ENCODE peak calls at places on chromosome 21, in nine cellular contexts. U is activated T-cell treated with anti-CD3 and anti-CD28 coated beads, Interleukin-2, amount 50 U/mL, for 24 hours; E is activated CD8-positive, alpha-beta T cell treated with anti-CD3 and anti-CD28 coated beads for 36 hours; M is ureter; S is GM13976; G is natural killer cell; Z is HepG2; H is GDM1; T is mucosa of descending colon. R is an unnamed sample.

GRCh38 chr21:43291347-43291950 is 122.6 kb downstream of the CRYAA start:
- DNase-seq in U (no peak), Z (no peak), S (no peak), H (no peak), G (no peak), T (no peak), E (no peak), M (no peak), R (no peak)

GRCh38 chr21:16079830-16080229 is 350.0 kb downstream of the USP25 start:
- DNase-seq in G (no peak), Z (peak; percentile 72), M (no peak), H (no peak), E (no peak), S (no peak), T (no peak), U (no peak), R (no peak)

GRCh38 chr21:46457801-46458314 is 833 bp upstream of the DIP2A start:
- DNase-seq in G (no peak), T (no peak), E (peak; percentile 53), M (peak; percentile 49), H (peak; percentile 44), Z (peak; percentile 21), U (no peak), S (no peak), R (peak; percentile 59)

GRCh38 chr21:29117372-29117955 is 13.0 kb upstream of the MAP3K7CL start:
- DNase-seq in E (no peak), G (no peak), U (no peak), M (no peak), Z (no peak), S (peak; percentile 42), H (no peak), T (no peak), R (no peak)

GRCh38 chr21:26513212-26513611 is 59.9 kb downstream of the CYYR1 start:
- DNase-seq in E (no peak), T (no peak), U (no peak), M (no peak), G (no peak), Z (no peak), S (no peak), H (no peak), R (peak; percentile 74)

GRCh38 chr21:45405819-45406762 is 1.1 kb downstream of the COL18A1 start:
- DNase-seq in H (no peak), T (no peak), G (no peak), M (no peak), U (peak; percentile 61), S (no peak), Z (peak; percentile 45), E (peak; percentile 18), R (peak; percentile 84)

GRCh38 chr21:44332383-44332782 is 6.8 kb downstream of the CFAP410 start:
- DNase-seq in T (no peak), M (no peak), S (no peak), H (no peak), Z (no peak), U (no peak), G (no peak), E (no peak), R (no peak)

GRCh38 chr21:45067462-45068285 is 6.7 kb upstream of the ADARB1 start:
- DNase-seq in M (no peak), U (no peak), E (no peak), S (no peak), G (no peak), T (no peak), H (no peak), Z (no peak), R (no peak)

GRCh38 chr21:26840912-26841311 is 4.3 kb downstream of the ADAMTS1 start:
- DNase-seq in Z (no peak), S (no peak), U (no peak), H (no peak), E (no peak), T (no peak), M (no peak), G (no peak), R (peak; percentile 83)

GRCh38 chr21:38289697-38290096 is 32.9 kb downstream of the KCNJ15 start:
- DNase-seq in M (peak; percentile 74), T (no peak), S (no peak), Z (no peak), H (no peak), G (no peak), U (no peak), E (no peak), R (peak; percentile 70)

R was measured in dermis blood vessel endothelial cell.